ENCODE peak calls at places on chromosomes 3 and 15, in seven cellular contexts. N is Kasumi-1; D is lower leg skin; Q is stimulated activated CD4-positive, alpha-beta T cell treated with anti-CD3 and anti-CD28 coated beads, Interleukin-12 subunit alpha, Interleukin-12 subunit beta, amount 100 ng/mL, for 4 hours; X is activated CD8-positive, alpha-beta memory T cell treated with anti-CD3 and anti-CD28 coated beads for 24 hours; R is RCC 7860; W is activated gamma-delta T cell treated with Interleukin-2 at 50 U/mL for 16 hours. U is an unnamed sample.

GRCh38 chr3:2156244-2156847 is 57.7 kb downstream of the CNTN4 start:
- DNase-seq in N (no peak), R (peak; percentile 19), Q (no peak), D (no peak), W (no peak), X (no peak), U (peak; percentile 66)

GRCh38 chr15:62964251-62964650 is 78.3 kb upstream of the TPM1 start:
- DNase-seq in X (no peak), N (no peak), Q (no peak), R (no peak), W (no peak), D (no peak), U (no peak)

GRCh38 chr3:30421261-30421660 is 185.1 kb upstream of the TGFBR2 start:
- DNase-seq in X (no peak), Q (no peak), W (no peak), R (no peak), N (no peak), D (no peak), U (no peak)

GRCh38 chr15:67501836-67502461 is 19.0 kb upstream of the C15orf61 start:
- DNase-seq in W (no peak), N (no peak), R (no peak), Q (no peak), D (no peak), X (no peak), U (no peak)

GRCh38 chr3:152656207-152657001 is 178.5 kb upstream of the P2RY1 start:
- DNase-seq in N (peak; percentile 82), D (no peak), X (no peak), Q (no peak), W (no peak), R (no peak), U (no peak)

GRCh38 chr15:66662522-66662921 is 39.5 kb upstream of the SMAD6 start:
- DNase-seq in R (no peak), D (no peak), Q (no peak), N (no peak), X (no peak), W (no peak), U (no peak)

GRCh38 chr3:129116482-129116946 is 5.1 kb downstream of the RAB43 start:
- DNase-seq in R (no peak), D (no peak), X (no peak), Q (no peak), N (peak; percentile 44), W (no peak), U (no peak)

GRCh38 chr3:190026154-190026553 is 94.5 kb downstream of the P3H2 start:
- DNase-seq in D (no peak), R (no peak), N (no peak), Q (no peak), X (no peak), W (no peak), U (no peak)

GRCh38 chr15:87099916-87100315 is 1020.2 kb downstream of the AGBL1 start:
- DNase-seq in R (no peak), X (no peak), D (no peak), N (no peak), W (no peak), Q (no peak), U (no peak)

GRCh38 chr3:193948459-193948858 is 187.5 kb upstream of the HES1 start:
- DNase-seq in D (no peak), Q (no peak), R (no peak), W (no peak), N (no peak), X (no peak), U (peak; percentile 25)

GRCh38 chr15:72857331-72858065 is 73.9 kb upstream of the ADPGK start:
- DNase-seq in N (no peak), Q (no peak), W (no peak), X (peak; percentile 19), D (no peak), R (no peak), U (no peak)